ENCODE peak calls at places on chromosomes 4 and X, in four cellular contexts. F is K562, R is HepG2, W is GM12878. C is an unnamed sample.

GRCh38 chr4:165799384-165799815 is 73.6 kb upstream of the TLL1 start:
- DNase-seq in F (no peak), R (no peak), W (no peak), C (no peak)

GRCh38 chr4:113435893-113436292 is 325.6 kb downstream of the CAMK2D start:
- DNase-seq in F (no peak), R (no peak), W (no peak), C (no peak)

GRCh38 chr4:120561648-120562047 is 360.9 kb downstream of the PRDM5 start:
- DNase-seq in F (no peak), R (no peak), W (no peak), C (no peak)

GRCh38 chr4:81648576-81649272 is 177.0 kb upstream of the RASGEF1B start:
- DNase-seq in F (no peak), R (no peak), W (peak; percentile 23), C (no peak)

GRCh38 chrX:10512741-10513140 is 107.6 kb downstream of the MID1 start:
- DNase-seq in F (no peak), R (no peak), W (no peak), C (no peak)

GRCh38 chr4:120694973-120695372 is 227.6 kb downstream of the PRDM5 start:
- DNase-seq in F (no peak), R (no peak), W (no peak), C (no peak)

GRCh38 chrX:121103381-121103780 is 56.0 kb downstream of the GLUD2 start:
- DNase-seq in F (no peak), R (no peak), W (no peak), C (no peak)

GRCh38 chrX:150577174-150577573 is 8.8 kb downstream of the MTM1 start:
- DNase-seq in F (no peak), R (peak; percentile 54), W (no peak), C (no peak)

GRCh38 chr4:74158561-74159396 is 861 bp downstream of the MTHFD2L start:
- DNase-seq in F (no peak), R (no peak), W (peak; percentile 9), C (no peak)

GRCh38 chr4:177761692-177762091 is 319.5 kb upstream of the AGA start:
- DNase-seq in F (no peak), R (no peak), W (no peak), C (no peak)

GRCh38 chrX:21839334-21840198 is at the start of gene MBTPS2:
- DNase-seq in F (peak; percentile 69), R (peak; percentile 69), W (peak; percentile 46), C (peak; percentile 70)

GRCh38 chr4:40316782-40317635 is 18.1 kb upstream of the CHRNA9 start:
- DNase-seq in F (peak; percentile 63), R (peak; percentile 47), W (peak; percentile 78), C (peak; percentile 43)

GRCh38 chr4:25402521-25402920 is 25.5 kb downstream of the ANAPC4 start:
- DNase-seq in F (no peak), R (no peak), W (no peak), C (no peak)

GRCh38 chrX:43585922-43586321 is 70.2 kb upstream of the MAOA start:
- DNase-seq in F (no peak), R (no peak), W (no peak), C (no peak)

GRCh38 chr4:3248811-3249661 is at the start of gene MSANTD1:
- DNase-seq in F (no peak), R (no peak), W (no peak), C (no peak)

GRCh38 chr4:1116837-1117236 is 3.5 kb upstream of the RNF212 start:
- DNase-seq in F (no peak), R (no peak), W (no peak), C (no peak)

GRCh38 chr4:108213308-108213707 is 44.6 kb upstream of the LEF1 start:
- DNase-seq in F (no peak), R (no peak), W (no peak), C (no peak)

GRCh38 chrX:68755726-68756125 is 73.1 kb upstream of the EFNB1 start:
- DNase-seq in F (no peak), R (no peak), W (no peak), C (no peak)

GRCh38 chrX:9064694-9065093 is 30.8 kb upstream of the FAM9B start:
- DNase-seq in F (no peak), R (no peak), W (no peak), C (no peak)

GRCh38 chr4:98802673-98803286 is 126.2 kb downstream of the EIF4E start:
- DNase-seq in F (no peak), R (no peak), W (no peak), C (no peak)

GRCh38 chr4:119493419-119493818 is 135.2 kb downstream of the PDE5A start:
- DNase-seq in F (no peak), R (no peak), W (no peak), C (no peak)

GRCh38 chr4:38943355-38943754 is 75.7 kb downstream of the FAM114A1 start:
- DNase-seq in F (no peak), R (no peak), W (no peak), C (no peak)

GRCh38 chr4:25440478-25441030 is 63.5 kb downstream of the ANAPC4 start:
- DNase-seq in F (no peak), R (no peak), W (no peak), C (peak; percentile 43)

GRCh38 chr4:113411496-113411938 is 350.0 kb downstream of the CAMK2D start:
- DNase-seq in F (no peak), R (peak; percentile 15), W (no peak), C (no peak)

GRCh38 chr4:140134780-140135179 is 19.2 kb downstream of the MAML3 start:
- DNase-seq in F (no peak), R (no peak), W (no peak), C (no peak)

GRCh38 chr4:140138428-140138827 is 15.6 kb downstream of the MAML3 start:
- DNase-seq in F (no peak), R (no peak), W (no peak), C (no peak)

GRCh38 chr4:140135529-140136021 is 18.4 kb downstream of the MAML3 start:
- DNase-seq in F (no peak), R (no peak), W (no peak), C (no peak)

GRCh38 chr4:140137654-140138053 is 16.3 kb downstream of the MAML3 start:
- DNase-seq in F (no peak), R (no peak), W (no peak), C (no peak)

DNA sequence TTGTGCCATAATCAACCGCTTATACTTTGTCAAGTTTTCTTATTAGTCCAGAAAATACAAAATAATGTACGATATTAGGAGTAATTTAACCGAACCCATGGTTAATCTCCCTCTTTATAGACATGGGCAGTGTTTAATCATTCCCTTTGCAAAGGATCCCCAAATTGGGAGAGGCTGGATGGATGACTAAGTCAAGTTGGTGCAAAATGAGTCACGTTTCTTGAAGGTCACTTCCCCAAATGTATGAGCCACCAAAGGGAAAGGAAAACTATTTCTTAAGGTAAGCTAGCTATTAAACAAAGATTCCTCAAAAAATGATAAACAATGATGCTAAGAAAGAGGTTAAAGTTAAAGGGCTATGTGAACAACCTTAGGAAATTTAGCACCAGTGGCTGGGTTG is 17.5 kb downstream of the MAML3 start:
- DNase-seq in F (no peak), R (no peak), W (no peak), C (no peak)
- TF ChIP-seq GABPA in F (no peak), R (no peak), W (no peak), C (no peak)

GRCh38 chrX:29315931-29316330 is 728.7 kb downstream of the IL1RAPL1 start:
- DNase-seq in F (no peak), R (no peak), W (no peak), C (no peak)

DNA sequence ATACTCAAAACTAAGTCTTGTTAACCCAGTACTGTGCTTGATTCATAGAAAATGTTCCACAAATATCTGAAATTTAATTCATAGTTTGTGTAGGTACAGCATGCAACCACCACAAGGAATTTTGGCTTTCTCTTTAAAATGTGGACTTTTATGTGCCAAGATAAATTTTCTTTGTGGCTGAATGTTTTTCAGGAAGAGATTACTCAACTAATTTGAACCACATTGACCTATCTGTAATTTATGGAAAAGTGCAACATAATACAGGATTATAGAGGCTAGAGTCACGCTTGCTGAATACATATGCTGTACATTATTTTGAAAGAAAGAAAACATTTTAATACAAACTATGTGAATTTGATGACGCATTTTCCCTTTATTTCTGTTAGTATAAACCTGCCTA is 730.8 kb downstream of the IL1RAPL1 start:
- DNase-seq in F (no peak), R (no peak), W (no peak), C (no peak)
- TF ChIP-seq ATF2 in F (no peak), R (no peak), W (no peak), C (no peak)

GRCh38 chr4:41750158-41750623 is 1.7 kb upstream of the PHOX2B start:
- DNase-seq in F (no peak), R (no peak), W (no peak), C (peak; percentile 50)
- TF ChIP-seq GABPA in F (no peak), R (no peak), W (no peak), C (no peak)

GRCh38 chr4:56908206-56909082 is 744 bp downstream of the REST start:
- DNase-seq in F (peak; percentile 89), R (peak; percentile 47), W (no peak), C (peak; percentile 57)

GRCh38 chr4:56907009-56907408 is 691 bp upstream of the REST start:
- DNase-seq in F (peak; percentile 10), R (no peak), W (no peak), C (peak; percentile 55)

GRCh38 chr4:56907489-56908205 is at the start of gene REST:
- DNase-seq in F (peak; percentile 85), R (peak; percentile 21), W (no peak), C (peak; percentile 95)

GRCh38 chr4:56910172-56910967 is 2.7 kb downstream of the REST start:
- DNase-seq in F (peak; percentile 24), R (no peak), W (no peak), C (no peak)

GRCh38 chr4:56909083-56909981 is 1.6 kb downstream of the REST start:
- DNase-seq in F (no peak), R (peak; percentile 28), W (no peak), C (no peak)
- TF ChIP-seq ATF2 in F (no peak), R (no peak), W (no peak), C (no peak)

DNA sequence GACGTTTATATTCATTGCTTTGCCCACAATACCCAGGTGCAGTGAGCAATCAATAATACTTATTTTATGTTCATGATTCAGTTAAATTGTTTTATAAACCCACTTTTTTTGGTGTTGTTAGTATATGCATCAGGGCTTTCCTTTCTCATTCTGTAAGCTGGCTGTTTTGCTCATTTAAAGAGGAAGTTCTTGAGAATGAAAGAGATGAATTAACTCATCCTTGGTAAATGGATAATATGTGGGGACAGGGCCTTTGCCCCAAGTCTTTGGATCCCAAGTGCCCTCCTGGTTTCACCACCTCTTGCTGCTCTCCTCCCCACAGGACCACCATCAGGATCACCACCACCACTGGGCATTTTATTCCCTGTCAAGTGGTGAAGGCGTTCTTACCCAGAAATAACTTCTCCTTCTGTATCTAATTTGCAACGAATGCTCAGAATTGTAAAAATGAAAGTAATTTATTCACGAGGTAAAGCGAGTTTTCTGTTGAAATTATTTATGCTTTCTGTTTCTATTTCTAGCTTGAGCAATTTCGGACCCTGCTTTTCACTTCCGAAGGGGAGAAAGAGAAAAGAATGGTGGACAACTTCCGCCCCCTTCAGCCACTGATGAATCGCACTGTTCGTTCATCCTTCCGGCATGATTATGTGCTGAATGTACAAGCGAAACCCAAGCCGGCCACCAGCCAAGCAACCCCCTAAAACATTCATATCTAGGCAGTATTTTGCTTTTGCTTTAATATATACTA is 8.1 kb upstream of the ZRSR2 start:
- DNase-seq in F (no peak), R (no peak), W (peak; percentile 57), C (no peak)
- TF ChIP-seq GABPA in F (no peak), R (no peak), W (peak; percentile 73), C (no peak)

DNA sequence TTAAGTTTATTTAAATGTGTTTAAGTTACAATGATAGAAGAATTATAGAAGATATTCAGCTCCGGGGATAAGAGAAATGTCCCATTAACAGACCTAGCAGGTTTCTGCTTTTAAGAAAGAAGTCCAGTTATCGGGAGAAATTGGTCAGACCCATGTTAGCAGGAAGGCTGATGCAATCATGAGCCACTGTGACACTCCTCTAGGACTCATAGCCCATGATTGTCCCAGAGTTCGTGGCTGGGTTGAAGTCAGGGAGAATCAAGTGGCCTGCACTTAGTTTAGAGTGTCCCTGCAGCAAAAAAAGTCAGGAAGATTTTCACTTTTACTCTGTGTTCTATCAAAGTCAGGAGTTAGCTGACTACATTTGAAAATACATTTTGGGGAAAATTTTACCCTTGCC is 72.0 kb downstream of the TMEM144 start:
- DNase-seq in F (peak; percentile 14), R (no peak), W (no peak), C (no peak)
- TF ChIP-seq ATF2 in F (no peak), R (no peak), W (no peak), C (no peak)

C was measured in H1.